ENCODE peak calls at places on chromosomes 6 and 20, in seven cellular contexts. R is fibroblast of mammary gland; B is activated CD4-positive, CD25-positive, alpha-beta regulatory T cell; O is EL; Z is WTC11; Q is activated T-cell treated with anti-CD3 and anti-CD28 coated beads, Interleukin-2, amount 50 U/mL, for 48 hours; V is activated T-helper 1 cell treated with anti-CD3 and anti-CD28 coated beads, Interleukin-12 subunit alpha, Interleukin-12 subunit beta, Interleukin-2, Interleukin-4 antibody, amounts not matched to agents 30 ng/mL and 10 ng/mL and 1 ng/mL, durations not matched to agents 14 hours and 24 hours and 36 hours. C is an unnamed sample.

GRCh38 chr6:26116267-26116666 is 29.0 kb downstream of the HFE start:
- DNase-seq in R (no peak), B (no peak), O (no peak), Z (no peak), Q (no peak), V (no peak), C (no peak)

GRCh38 chr6:74579794-74580193 is 626.1 kb downstream of the COL12A1 start:
- DNase-seq in R (no peak), B (no peak), O (no peak), Z (no peak), Q (no peak), V (no peak), C (no peak)

GRCh38 chr6:55397986-55398385 is 70.7 kb downstream of the GFRAL start:
- DNase-seq in R (no peak), B (no peak), O (no peak), Z (no peak), Q (no peak), V (no peak), C (no peak)

GRCh38 chr6:118725944-118726343 is 74.6 kb upstream of the CEP85L start:
- DNase-seq in R (no peak), B (peak; percentile 12), O (no peak), Z (no peak), Q (peak; percentile 81), V (peak; percentile 28), C (peak; percentile 32)

GRCh38 chr6:35980991-35981645 is 43.3 kb downstream of the SLC26A8 start:
- DNase-seq in R (no peak), B (no peak), O (no peak), Z (no peak), Q (no peak), V (no peak), C (no peak)

GRCh38 chr20:49385471-49385870 is 97.0 kb downstream of the KCNB1 start:
- DNase-seq in R (peak; percentile 45), B (no peak), O (peak; percentile 50), Z (no peak), Q (peak; percentile 19), V (no peak), C (no peak)

GRCh38 chr20:17298169-17298568 is 71.3 kb downstream of the PCSK2 start:
- DNase-seq in R (no peak), B (no peak), O (peak; percentile 5), Z (no peak), Q (no peak), V (no peak), C (no peak)

GRCh38 chr6:7528565-7528964 is 12.9 kb upstream of the DSP start:
- DNase-seq in R (peak; percentile 95), B (no peak), O (peak; percentile 85), Z (no peak), Q (no peak), V (no peak), C (no peak)

GRCh38 chr6:55943329-55943728 is 67.9 kb upstream of the BMP5 start:
- DNase-seq in R (peak; percentile 56), B (no peak), O (peak; percentile 35), Z (no peak), Q (no peak), V (no peak), C (no peak)

GRCh38 chr6:48747471-48747870 is 636.5 kb upstream of the PTCHD4 start:
- DNase-seq in R (no peak), B (no peak), O (no peak), Z (no peak), Q (no peak), V (no peak), C (no peak)

GRCh38 chr20:24977797-24978196 is 14.8 kb downstream of the APMAP start:
- DNase-seq in R (no peak), B (no peak), O (no peak), Z (no peak), Q (no peak), V (no peak), C (no peak)

GRCh38 chr20:9927224-9927623 is 88.3 kb upstream of the PAK5 start:
- DNase-seq in R (peak; percentile 18), B (no peak), O (no peak), Z (no peak), Q (no peak), V (no peak), C (no peak)

GRCh38 chr6:81997091-81997926 is 244.8 kb upstream of the TENT5A start:
- DNase-seq in R (peak; percentile 93), B (no peak), O (peak; percentile 91), Z (no peak), Q (no peak), V (no peak), C (no peak)

GRCh38 chr20:57316795-57317201 is 12.8 kb upstream of the SPO11 start:
- DNase-seq in R (no peak), B (no peak), O (no peak), Z (no peak), Q (no peak), V (no peak), C (no peak)

GRCh38 chr6:2943564-2943955 is 27.8 kb downstream of the SERPINB6 start:
- DNase-seq in R (no peak), B (no peak), O (no peak), Z (no peak), Q (peak; percentile 21), V (no peak), C (no peak)

GRCh38 chr20:59495166-59495565 is 109.2 kb upstream of the PHACTR3 start:
- DNase-seq in R (no peak), B (no peak), O (no peak), Z (no peak), Q (no peak), V (no peak), C (no peak)

GRCh38 chr20:33611106-33611505 is 51.0 kb upstream of the C20orf144 start:
- DNase-seq in R (no peak), B (no peak), O (no peak), Z (no peak), Q (no peak), V (no peak), C (no peak)

GRCh38 chr20:18585134-18585533 is 2.7 kb upstream of the DTD1 start:
- DNase-seq in R (peak; percentile 21), B (no peak), O (peak; percentile 49), Z (peak; percentile 31), Q (no peak), V (no peak), C (no peak)

GRCh38 chr6:100724696-100725095 is 156.4 kb downstream of the ASCC3 start:
- DNase-seq in R (no peak), B (no peak), O (no peak), Z (no peak), Q (no peak), V (no peak), C (no peak)

GRCh38 chr20:846894-847278 is 13.4 kb downstream of the FAM110A start:
- DNase-seq in R (no peak), B (peak; percentile 16), O (no peak), Z (no peak), Q (peak; percentile 61), V (peak; percentile 42), C (peak; percentile 46)